ENCODE peak calls at places on chromosomes 16 and 17, in four cellular contexts. M is stomach, C is activated T-cell treated with anti-CD3 and anti-CD28 coated beads for 1 hour, R is progenitor cell of endocrine pancreas. I is an unnamed sample.

GRCh38 chr17:8152981-8153549 is 861 bp upstream of the PER1 start:
- DNase-seq in M (no peak), C (no peak), R (no peak), I (no peak)

GRCh38 chr17:4789701-4789950 is 862 bp downstream of the GLTPD2 start:
- DNase-seq in M (no peak), C (no peak), R (no peak), I (no peak)

GRCh38 chr17:73566905-73567782 is 77.1 kb downstream of the SDK2 start:
- DNase-seq in M (no peak), C (no peak), R (no peak), I (no peak)

GRCh38 chr17:51435641-51436091 is 175.3 kb downstream of the UTP18 start:
- DNase-seq in M (peak), C (no peak), R (peak), I (peak)

GRCh38 chr16:87060026-87060986 is 256.9 kb downstream of the C16orf95 start:
- DNase-seq in M (no peak), C (no peak), R (no peak), I (peak)

GRCh38 chr16:86821933-86822332 is 243.6 kb downstream of the FOXL1 start:
- DNase-seq in M (no peak), C (no peak), R (no peak), I (no peak)

GRCh38 chr17:30217054-30217453 is 18.4 kb downstream of the SLC6A4 start:
- DNase-seq in M (no peak), C (no peak), R (no peak), I (no peak)

GRCh38 chr16:86022381-86022960 is 123.5 kb downstream of the IRF8 start:
- DNase-seq in M (no peak), C (no peak), R (no peak), I (no peak)

GRCh38 chr17:31495049-31495885 is 103.8 kb downstream of the RAB11FIP4 start:
- DNase-seq in M (peak), C (no peak), R (no peak), I (peak)

GRCh38 chr16:27408012-27408601 is 6.1 kb downstream of the IL21R start:
- DNase-seq in M (no peak), C (no peak), R (no peak), I (no peak)

GRCh38 chr17:47621293-47622178 is 28.2 kb upstream of the KPNB1 start:
- DNase-seq in M (no peak), C (no peak), R (no peak), I (no peak)

GRCh38 chr17:6205525-6205924 is 135.3 kb downstream of the WSCD1 start:
- DNase-seq in M (no peak), C (no peak), R (no peak), I (no peak)

GRCh38 chr17:1067282-1067956 is 70.5 kb downstream of the TIMM22 start:
- DNase-seq in M (peak), C (no peak), R (no peak), I (no peak)

GRCh38 chr16:87317766-87318121 is 552 bp upstream of the C16orf95 start:
- DNase-seq in M (peak), C (no peak), R (no peak), I (peak)

GRCh38 chr17:3796110-3796821 is 4.7 kb downstream of the ITGAE start:
- DNase-seq in M (peak), C (peak), R (no peak), I (no peak)

GRCh38 chr17:3197219-3197618 is at the start of gene OR1A2:
- DNase-seq in M (no peak), C (no peak), R (no peak), I (no peak)

GRCh38 chr17:81541123-81541522 is 11.0 kb downstream of the FAAP100 start:
- DNase-seq in M (no peak), C (no peak), R (no peak), I (no peak)

GRCh38 chr17:74512624-74513084 is 18.6 kb downstream of the CD300LB start:
- DNase-seq in M (peak), C (no peak), R (no peak), I (no peak)

GRCh38 chr16:23064642-23065041 is 84.6 kb downstream of the USP31 start:
- DNase-seq in M (no peak), C (no peak), R (no peak), I (no peak)

GRCh38 chr17:38877130-38877851 is 7.4 kb downstream of the LASP1 start:
- DNase-seq in M (no peak), C (no peak), R (no peak), I (no peak)

GRCh38 chr16:55663225-55663624 is 7.4 kb downstream of the SLC6A2 start:
- DNase-seq in M (no peak), C (no peak), R (no peak), I (no peak)

GRCh38 chr17:79160980-79161621 is 86.5 kb downstream of the ENGASE start:
- DNase-seq in M (no peak), C (no peak), R (no peak), I (peak)

GRCh38 chr16:56871172-56871593 is 6.2 kb downstream of the SLC12A3 start:
- DNase-seq in M (peak), C (no peak), R (no peak), I (peak)

GRCh38 chr16:4123617-4124300 is 7.5 kb upstream of the ADCY9 start:
- DNase-seq in M (no peak), C (no peak), R (no peak), I (no peak)